ENCODE peak calls at places on chromosomes 5 and 9, in seven cellular contexts. One of them, this sample, is unnamed. For H3K4me1, the result is how much of the 10 kb centered on the place peaks cover.

GRCh38 chr9:31140316-31140715 is 1244.1 kb upstream of the ACO1 start:
- DNase-seq in H1: no peak
- DNase-seq in hepatocyte: peak
- DNase-seq in HepG2: peak
- DNase-seq in uterus: no peak
- DNase-seq in HCT116: peak
- DNase-seq in Peyer's patch: no peak
- DNase-seq in this sample: peak

GRCh38 chr5:159021360-159022177 is 78.1 kb downstream of the EBF1 start:
- DNase-seq in H1: no peak
- DNase-seq in hepatocyte: no peak
- DNase-seq in HepG2: no peak
- DNase-seq in uterus: no peak
- DNase-seq in HCT116: no peak
- DNase-seq in Peyer's patch: no peak
- DNase-seq in this sample: no peak

GRCh38 chr5:33079548-33079947 is 361.2 kb upstream of the TARS1 start:
- DNase-seq in H1: no peak
- DNase-seq in hepatocyte: peak
- DNase-seq in HepG2: no peak
- DNase-seq in uterus: no peak
- DNase-seq in HCT116: no peak
- DNase-seq in Peyer's patch: no peak
- DNase-seq in this sample: no peak

GRCh38 chr5:73115399-73116051 is 4.8 kb upstream of the TMEM171 start:
- DNase-seq in H1: no peak
- DNase-seq in hepatocyte: peak
- DNase-seq in HepG2: no peak
- DNase-seq in uterus: no peak
- DNase-seq in HCT116: no peak
- DNase-seq in Peyer's patch: no peak
- DNase-seq in this sample: peak

GRCh38 chr5:106759581-106759980 is 911.2 kb downstream of the EFNA5 start:
- DNase-seq in H1: no peak
- DNase-seq in hepatocyte: no peak
- DNase-seq in HepG2: no peak
- DNase-seq in uterus: no peak
- DNase-seq in HCT116: no peak
- DNase-seq in Peyer's patch: no peak
- DNase-seq in this sample: no peak

GRCh38 chr5:154779105-154779504 is 23.9 kb downstream of the LARP1 start:
- DNase-seq in H1: no peak
- DNase-seq in hepatocyte: peak
- DNase-seq in HepG2: peak
- DNase-seq in uterus: no peak
- DNase-seq in HCT116: peak
- DNase-seq in Peyer's patch: no peak
- DNase-seq in this sample: peak

GRCh38 chr5:82421119-82421518 is 143.0 kb upstream of the RPS23 start:
- DNase-seq in H1: no peak
- DNase-seq in hepatocyte: no peak
- DNase-seq in HepG2: no peak
- DNase-seq in uterus: no peak
- DNase-seq in HCT116: peak
- DNase-seq in Peyer's patch: no peak
- DNase-seq in this sample: peak

GRCh38 chr5:16265141-16265540 is 85.5 kb upstream of the MARCHF11 start:
- DNase-seq in H1: no peak
- DNase-seq in hepatocyte: no peak
- DNase-seq in HepG2: no peak
- DNase-seq in uterus: no peak
- DNase-seq in HCT116: no peak
- DNase-seq in Peyer's patch: no peak
- DNase-seq in this sample: no peak

GRCh38 chr9:131484560-131485185 is 18.0 kb upstream of the POMT1 start:
- DNase-seq in H1: no peak
- DNase-seq in hepatocyte: no peak
- DNase-seq in HepG2: no peak
- DNase-seq in uterus: no peak
- DNase-seq in HCT116: no peak
- DNase-seq in Peyer's patch: no peak
- DNase-seq in this sample: no peak

GRCh38 chr9:129751841-129752801 is 721 bp downstream of the PTGES start:
- DNase-seq in H1: no peak
- DNase-seq in hepatocyte: no peak
- DNase-seq in HepG2: no peak
- DNase-seq in uterus: no peak
- DNase-seq in HCT116: no peak
- DNase-seq in Peyer's patch: no peak
- DNase-seq in this sample: peak

GRCh38 chr5:13910227-13910626 is 34.3 kb downstream of the DNAH5 start:
- DNase-seq in H1: no peak
- DNase-seq in hepatocyte: no peak
- DNase-seq in HepG2: no peak
- DNase-seq in uterus: no peak
- DNase-seq in HCT116: no peak
- DNase-seq in Peyer's patch: no peak
- DNase-seq in this sample: peak

GRCh38 chr5:98540056-98540455 is 233.4 kb upstream of the RGMB start:
- DNase-seq in H1: no peak
- DNase-seq in hepatocyte: no peak
- DNase-seq in HepG2: no peak
- DNase-seq in uterus: no peak
- DNase-seq in HCT116: no peak
- DNase-seq in Peyer's patch: no peak
- DNase-seq in this sample: no peak

GRCh38 chr5:74422671-74423070 is 217.9 kb downstream of the ENC1 start:
- DNase-seq in H1: no peak
- DNase-seq in hepatocyte: no peak
- DNase-seq in HepG2: no peak
- DNase-seq in uterus: no peak
- DNase-seq in HCT116: no peak
- DNase-seq in Peyer's patch: no peak
- DNase-seq in this sample: no peak

GRCh38 chr9:134407123-134407779 is 81.0 kb downstream of the RXRA start:
- DNase-seq in H1: no peak
- DNase-seq in hepatocyte: peak
- DNase-seq in HepG2: no peak
- DNase-seq in uterus: peak
- DNase-seq in HCT116: peak
- DNase-seq in Peyer's patch: peak
- DNase-seq in this sample: peak

GRCh38 chr9:134404376-134405358 is 78.4 kb downstream of the RXRA start:
- DNase-seq in H1: no peak
- DNase-seq in hepatocyte: no peak
- DNase-seq in HepG2: no peak
- DNase-seq in uterus: no peak
- DNase-seq in HCT116: no peak
- DNase-seq in Peyer's patch: no peak
- DNase-seq in this sample: no peak

GRCh38 chr9:134406366-134407122 is 80.3 kb downstream of the RXRA start:
- DNase-seq in H1: no peak
- DNase-seq in hepatocyte: no peak
- DNase-seq in HepG2: no peak
- DNase-seq in uterus: no peak
- DNase-seq in HCT116: no peak
- DNase-seq in Peyer's patch: no peak
- DNase-seq in this sample: no peak

GRCh38 chr9:134403682-134404301 is 77.5 kb downstream of the RXRA start:
- DNase-seq in H1: no peak
- DNase-seq in hepatocyte: no peak
- DNase-seq in HepG2: no peak
- DNase-seq in uterus: peak
- DNase-seq in HCT116: no peak
- DNase-seq in Peyer's patch: peak
- DNase-seq in this sample: no peak

GRCh38 chr9:134405527-134405926 is 79.3 kb downstream of the RXRA start:
- DNase-seq in H1: no peak
- DNase-seq in hepatocyte: no peak
- DNase-seq in HepG2: no peak
- DNase-seq in uterus: no peak
- DNase-seq in HCT116: no peak
- DNase-seq in Peyer's patch: no peak
- DNase-seq in this sample: no peak
- H3K4me1 ChIP-seq in H1: under half
- H3K4me1 ChIP-seq in hepatocyte: under half
- H3K4me1 ChIP-seq in HepG2: under half
- H3K4me1 ChIP-seq in uterus: under half
- H3K4me1 ChIP-seq in HCT116: under half
- H3K4me1 ChIP-seq in Peyer's patch: under half
- H3K4me1 ChIP-seq in this sample: under half

GRCh38 chr9:124286292-124286931 is 28.7 kb downstream of the NEK6 start:
- DNase-seq in H1: no peak
- DNase-seq in hepatocyte: peak
- DNase-seq in HepG2: no peak
- DNase-seq in uterus: peak
- DNase-seq in HCT116: peak
- DNase-seq in Peyer's patch: peak
- DNase-seq in this sample: no peak

GRCh38 chr9:124284237-124284831 is 26.6 kb downstream of the NEK6 start:
- DNase-seq in H1: no peak
- DNase-seq in hepatocyte: peak
- DNase-seq in HepG2: peak
- DNase-seq in uterus: no peak
- DNase-seq in HCT116: no peak
- DNase-seq in Peyer's patch: no peak
- DNase-seq in this sample: no peak

GRCh38 chr9:124285903-124286291 is 28.1 kb downstream of the NEK6 start:
- DNase-seq in H1: no peak
- DNase-seq in hepatocyte: peak
- DNase-seq in HepG2: no peak
- DNase-seq in uterus: peak
- DNase-seq in HCT116: no peak
- DNase-seq in Peyer's patch: peak
- DNase-seq in this sample: no peak

GRCh38 chr9:124285490-124285889 is 27.7 kb downstream of the NEK6 start:
- DNase-seq in H1: no peak
- DNase-seq in hepatocyte: no peak
- DNase-seq in HepG2: no peak
- DNase-seq in uterus: no peak
- DNase-seq in HCT116: no peak
- DNase-seq in Peyer's patch: no peak
- DNase-seq in this sample: no peak

GRCh38 chr9:124284940-124285441 is 27.2 kb downstream of the NEK6 start:
- DNase-seq in H1: no peak
- DNase-seq in hepatocyte: no peak
- DNase-seq in HepG2: no peak
- DNase-seq in uterus: peak
- DNase-seq in HCT116: no peak
- DNase-seq in Peyer's patch: no peak
- DNase-seq in this sample: no peak
- TF ChIP-seq CTCF in H1: no peak
- TF ChIP-seq CTCF in hepatocyte: no peak
- TF ChIP-seq CTCF in HepG2: no peak
- TF ChIP-seq CTCF in uterus: no peak
- TF ChIP-seq CTCF in HCT116: no peak
- TF ChIP-seq CTCF in Peyer's patch: no peak
- TF ChIP-seq CTCF in this sample: no peak

GRCh38 chr9:92619601-92620300 is 50.2 kb downstream of the IPPK start:
- DNase-seq in H1: no peak
- DNase-seq in hepatocyte: no peak
- DNase-seq in HepG2: no peak
- DNase-seq in uterus: no peak
- DNase-seq in HCT116: no peak
- DNase-seq in Peyer's patch: no peak
- DNase-seq in this sample: no peak

GRCh38 chr9:92616199-92617129 is 53.5 kb downstream of the IPPK start:
- DNase-seq in H1: no peak
- DNase-seq in hepatocyte: no peak
- DNase-seq in HepG2: peak
- DNase-seq in uterus: peak
- DNase-seq in HCT116: no peak
- DNase-seq in Peyer's patch: no peak
- DNase-seq in this sample: no peak

GRCh38 chr9:92617195-92617813 is 52.6 kb downstream of the IPPK start:
- DNase-seq in H1: no peak
- DNase-seq in hepatocyte: no peak
- DNase-seq in HepG2: no peak
- DNase-seq in uterus: no peak
- DNase-seq in HCT116: no peak
- DNase-seq in Peyer's patch: peak
- DNase-seq in this sample: no peak

GRCh38 chr9:92618633-92619225 is 51.2 kb downstream of the IPPK start:
- DNase-seq in H1: no peak
- DNase-seq in hepatocyte: no peak
- DNase-seq in HepG2: peak
- DNase-seq in uterus: peak
- DNase-seq in HCT116: no peak
- DNase-seq in Peyer's patch: no peak
- DNase-seq in this sample: no peak

GRCh38 chr9:92617951-92618510 is 51.9 kb downstream of the IPPK start:
- DNase-seq in H1: no peak
- DNase-seq in hepatocyte: no peak
- DNase-seq in HepG2: no peak
- DNase-seq in uterus: no peak
- DNase-seq in HCT116: no peak
- DNase-seq in Peyer's patch: no peak
- DNase-seq in this sample: no peak
- H3K4me1 ChIP-seq in H1: under half
- H3K4me1 ChIP-seq in hepatocyte: under half
- H3K4me1 ChIP-seq in HepG2: half or more
- H3K4me1 ChIP-seq in uterus: under half
- H3K4me1 ChIP-seq in HCT116: under half
- H3K4me1 ChIP-seq in Peyer's patch: under half
- H3K4me1 ChIP-seq in this sample: under half

GRCh38 chr9:81976351-81976750 is 12.2 kb upstream of the SPATA31D1 start:
- DNase-seq in H1: peak
- DNase-seq in hepatocyte: no peak
- DNase-seq in HepG2: no peak
- DNase-seq in uterus: no peak
- DNase-seq in HCT116: no peak
- DNase-seq in Peyer's patch: no peak
- DNase-seq in this sample: no peak

GRCh38 chr9:81974764-81975163 is 13.8 kb upstream of the SPATA31D1 start:
- DNase-seq in H1: no peak
- DNase-seq in hepatocyte: no peak
- DNase-seq in HepG2: no peak
- DNase-seq in uterus: no peak
- DNase-seq in HCT116: no peak
- DNase-seq in Peyer's patch: no peak
- DNase-seq in this sample: no peak

GRCh38 chr9:81981881-81982280 is 6.7 kb upstream of the SPATA31D1 start:
- DNase-seq in H1: no peak
- DNase-seq in hepatocyte: no peak
- DNase-seq in HepG2: no peak
- DNase-seq in uterus: no peak
- DNase-seq in HCT116: no peak
- DNase-seq in Peyer's patch: no peak
- DNase-seq in this sample: no peak

GRCh38 chr9:81980568-81980967 is 8.0 kb upstream of the SPATA31D1 start:
- DNase-seq in H1: no peak
- DNase-seq in hepatocyte: no peak
- DNase-seq in HepG2: no peak
- DNase-seq in uterus: no peak
- DNase-seq in HCT116: no peak
- DNase-seq in Peyer's patch: no peak
- DNase-seq in this sample: no peak

DNA sequence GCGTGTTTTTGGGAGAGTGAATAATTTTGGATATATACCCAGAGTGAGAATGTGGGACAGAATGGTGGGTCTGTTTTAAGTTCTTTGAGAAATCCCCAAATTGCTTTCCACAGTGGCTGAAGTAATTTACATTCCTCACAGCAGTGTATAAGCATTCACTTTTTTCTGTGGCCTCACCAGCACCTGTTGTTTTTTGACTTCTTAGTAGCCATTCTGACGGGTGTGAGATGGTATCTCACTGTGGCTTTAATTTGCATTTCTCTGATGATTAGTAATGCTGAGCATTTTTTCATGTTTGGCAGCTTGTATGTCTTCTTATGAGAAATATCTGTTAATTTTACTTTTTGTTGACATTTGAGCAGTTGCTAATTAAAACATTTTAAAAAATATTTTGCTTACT is 9.4 kb upstream of the SPATA31D1 start:
- DNase-seq in H1: no peak
- DNase-seq in hepatocyte: no peak
- DNase-seq in HepG2: no peak
- DNase-seq in uterus: no peak
- DNase-seq in HCT116: no peak
- DNase-seq in Peyer's patch: no peak
- DNase-seq in this sample: no peak
- TF ChIP-seq CTCF in H1: no peak
- TF ChIP-seq CTCF in hepatocyte: no peak
- TF ChIP-seq CTCF in HepG2: no peak
- TF ChIP-seq CTCF in uterus: no peak
- TF ChIP-seq CTCF in HCT116: no peak
- TF ChIP-seq CTCF in Peyer's patch: no peak
- TF ChIP-seq CTCF in this sample: no peak

This sample was measured in foreskin keratinocyte.